ENCODE peak calls at places on chromosomes 2 and 18, in six cellular contexts. One of them, this sample, is unnamed.

GRCh38 chr2:68418855-68419254 is 48.2 kb downstream of the FBXO48 start:
- DNase-seq in H1: no peak
- DNase-seq in mesendoderm: peak; percentile 25
- DNase-seq in mesenchymal stem cell: no peak
- DNase-seq in IMR-90: no peak
- DNase-seq in trophoblast cell: no peak
- DNase-seq in this sample: no peak

GRCh38 chr2:168208652-168209051 is 38.7 kb downstream of the STK39 start:
- DNase-seq in H1: no peak
- DNase-seq in mesendoderm: peak; percentile 17
- DNase-seq in mesenchymal stem cell: no peak
- DNase-seq in IMR-90: no peak
- DNase-seq in trophoblast cell: peak; percentile 33
- DNase-seq in this sample: no peak

GRCh38 chr2:227834423-227834822 is 20.8 kb downstream of the CCL20 start:
- DNase-seq in H1: no peak
- DNase-seq in mesendoderm: no peak
- DNase-seq in mesenchymal stem cell: no peak
- DNase-seq in IMR-90: peak; percentile 33
- DNase-seq in trophoblast cell: no peak
- DNase-seq in this sample: no peak

GRCh38 chr2:180359522-180360282 is 352.6 kb upstream of the CWC22 start:
- DNase-seq in H1: no peak
- DNase-seq in mesendoderm: peak; percentile 38
- DNase-seq in mesenchymal stem cell: no peak
- DNase-seq in IMR-90: no peak
- DNase-seq in trophoblast cell: no peak
- DNase-seq in this sample: no peak

GRCh38 chr2:136104977-136105376 is 13.0 kb downstream of the CXCR4 start:
- DNase-seq in H1: no peak
- DNase-seq in mesendoderm: no peak
- DNase-seq in mesenchymal stem cell: no peak
- DNase-seq in IMR-90: no peak
- DNase-seq in trophoblast cell: no peak
- DNase-seq in this sample: no peak

GRCh38 chr2:160703648-160704585 is 210.3 kb upstream of the RBMS1 start:
- DNase-seq in H1: no peak
- DNase-seq in mesendoderm: peak; percentile 45
- DNase-seq in mesenchymal stem cell: peak; percentile 33
- DNase-seq in IMR-90: no peak
- DNase-seq in trophoblast cell: peak; percentile 26
- DNase-seq in this sample: peak; percentile 78

GRCh38 chr2:238158807-238159539 is at the start of gene ERFE:
- DNase-seq in H1: no peak
- DNase-seq in mesendoderm: peak; percentile 65
- DNase-seq in mesenchymal stem cell: peak; percentile 51
- DNase-seq in IMR-90: peak; percentile 33
- DNase-seq in trophoblast cell: peak; percentile 59
- DNase-seq in this sample: peak; percentile 59

GRCh38 chr2:190340369-190340768 is 3.0 kb upstream of the INPP1 start:
- DNase-seq in H1: no peak
- DNase-seq in mesendoderm: peak; percentile 95
- DNase-seq in mesenchymal stem cell: peak; percentile 42
- DNase-seq in IMR-90: no peak
- DNase-seq in trophoblast cell: no peak
- DNase-seq in this sample: peak; percentile 24

GRCh38 chr2:200786826-200787225 is 24.9 kb upstream of the BZW1 start:
- DNase-seq in H1: no peak
- DNase-seq in mesendoderm: no peak
- DNase-seq in mesenchymal stem cell: peak; percentile 65
- DNase-seq in IMR-90: peak; percentile 91
- DNase-seq in trophoblast cell: peak; percentile 93
- DNase-seq in this sample: no peak

GRCh38 chr2:156818944-156819343 is 382.8 kb downstream of the GPD2 start:
- DNase-seq in H1: no peak
- DNase-seq in mesendoderm: no peak
- DNase-seq in mesenchymal stem cell: peak; percentile 48
- DNase-seq in IMR-90: peak; percentile 67
- DNase-seq in trophoblast cell: no peak
- DNase-seq in this sample: no peak

GRCh38 chr2:202909394-202910192 is 1.9 kb downstream of the WDR12 start:
- DNase-seq in H1: no peak
- DNase-seq in mesendoderm: no peak
- DNase-seq in mesenchymal stem cell: no peak
- DNase-seq in IMR-90: no peak
- DNase-seq in trophoblast cell: no peak
- DNase-seq in this sample: no peak

GRCh38 chr2:188293601-188294482 is 2.2 kb downstream of the GULP1 start:
- DNase-seq in H1: no peak
- DNase-seq in mesendoderm: peak; percentile 78
- DNase-seq in mesenchymal stem cell: peak; percentile 84
- DNase-seq in IMR-90: peak; percentile 78
- DNase-seq in trophoblast cell: peak; percentile 42
- DNase-seq in this sample: no peak

GRCh38 chr2:23993736-23994269 is 16.1 kb upstream of the MFSD2B start:
- DNase-seq in H1: no peak
- DNase-seq in mesendoderm: no peak
- DNase-seq in mesenchymal stem cell: no peak
- DNase-seq in IMR-90: no peak
- DNase-seq in trophoblast cell: peak; percentile 33
- DNase-seq in this sample: no peak

GRCh38 chr2:21042958-21043743 is 722 bp downstream of the APOB start:
- DNase-seq in H1: peak; percentile 38
- DNase-seq in mesendoderm: peak; percentile 74
- DNase-seq in mesenchymal stem cell: peak; percentile 50
- DNase-seq in IMR-90: peak; percentile 31
- DNase-seq in trophoblast cell: peak; percentile 84
- DNase-seq in this sample: peak; percentile 78

GRCh38 chr2:9380702-9381628 is 42.4 kb downstream of the ITGB1BP1 start:
- DNase-seq in H1: no peak
- DNase-seq in mesendoderm: no peak
- DNase-seq in mesenchymal stem cell: peak; percentile 94
- DNase-seq in IMR-90: peak; percentile 95
- DNase-seq in trophoblast cell: no peak
- DNase-seq in this sample: no peak

GRCh38 chr2:29480423-29480822 is 365.2 kb downstream of the CLIP4 start:
- DNase-seq in H1: no peak
- DNase-seq in mesendoderm: no peak
- DNase-seq in mesenchymal stem cell: no peak
- DNase-seq in IMR-90: no peak
- DNase-seq in trophoblast cell: no peak
- DNase-seq in this sample: no peak

GRCh38 chr18:63031439-63031838 is 288.1 kb downstream of the BCL2 start:
- DNase-seq in H1: no peak
- DNase-seq in mesendoderm: no peak
- DNase-seq in mesenchymal stem cell: no peak
- DNase-seq in IMR-90: no peak
- DNase-seq in trophoblast cell: no peak
- DNase-seq in this sample: no peak

GRCh38 chr2:140526575-140526974 is 1604.2 kb downstream of the LRP1B start:
- DNase-seq in H1: no peak
- DNase-seq in mesendoderm: peak; percentile 64
- DNase-seq in mesenchymal stem cell: no peak
- DNase-seq in IMR-90: no peak
- DNase-seq in trophoblast cell: peak; percentile 39
- DNase-seq in this sample: no peak

GRCh38 chr2:236847538-236848263 is 238.0 kb upstream of the COPS8 start:
- DNase-seq in H1: peak; percentile 57
- DNase-seq in mesendoderm: peak; percentile 85
- DNase-seq in mesenchymal stem cell: no peak
- DNase-seq in IMR-90: no peak
- DNase-seq in trophoblast cell: no peak
- DNase-seq in this sample: no peak

GRCh38 chr18:55478301-55478660 is 109.7 kb downstream of the TCF4 start:
- DNase-seq in H1: no peak
- DNase-seq in mesendoderm: no peak
- DNase-seq in mesenchymal stem cell: no peak
- DNase-seq in IMR-90: peak; percentile 18
- DNase-seq in trophoblast cell: no peak
- DNase-seq in this sample: no peak

GRCh38 chr2:209501579-209501978 is 77.7 kb downstream of the MAP2 start:
- DNase-seq in H1: no peak
- DNase-seq in mesendoderm: no peak
- DNase-seq in mesenchymal stem cell: no peak
- DNase-seq in IMR-90: no peak
- DNase-seq in trophoblast cell: no peak
- DNase-seq in this sample: no peak

GRCh38 chr2:223537669-223538601 is 64.2 kb downstream of the SCG2 start:
- DNase-seq in H1: no peak
- DNase-seq in mesendoderm: peak; percentile 26
- DNase-seq in mesenchymal stem cell: peak; percentile 67
- DNase-seq in IMR-90: peak; percentile 43
- DNase-seq in trophoblast cell: no peak
- DNase-seq in this sample: no peak

GRCh38 chr18:60951091-60951490 is 382.1 kb upstream of the CDH20 start:
- DNase-seq in H1: no peak
- DNase-seq in mesendoderm: no peak
- DNase-seq in mesenchymal stem cell: no peak
- DNase-seq in IMR-90: no peak
- DNase-seq in trophoblast cell: no peak
- DNase-seq in this sample: no peak

GRCh38 chr2:64837116-64837704 is 152.0 kb upstream of the SLC1A4 start:
- DNase-seq in H1: no peak
- DNase-seq in mesendoderm: no peak
- DNase-seq in mesenchymal stem cell: peak; percentile 58
- DNase-seq in IMR-90: peak; percentile 76
- DNase-seq in trophoblast cell: peak; percentile 29
- DNase-seq in this sample: no peak

GRCh38 chr2:201100497-201100896 is 15.5 kb upstream of the CFLAR start:
- DNase-seq in H1: no peak
- DNase-seq in mesendoderm: no peak
- DNase-seq in mesenchymal stem cell: no peak
- DNase-seq in IMR-90: no peak
- DNase-seq in trophoblast cell: no peak
- DNase-seq in this sample: no peak

GRCh38 chr18:31100598-31101147 is 1.5 kb downstream of the DSC2 start:
- DNase-seq in H1: no peak
- DNase-seq in mesendoderm: peak; percentile 93
- DNase-seq in mesenchymal stem cell: peak; percentile 18
- DNase-seq in IMR-90: no peak
- DNase-seq in trophoblast cell: peak; percentile 40
- DNase-seq in this sample: peak; percentile 39

GRCh38 chr2:27085670-27086089 is 892 bp upstream of the KHK start:
- DNase-seq in H1: no peak
- DNase-seq in mesendoderm: peak; percentile 64
- DNase-seq in mesenchymal stem cell: peak; percentile 76
- DNase-seq in IMR-90: peak; percentile 45
- DNase-seq in trophoblast cell: peak; percentile 58
- DNase-seq in this sample: no peak

GRCh38 chr2:14256890-14257289 is 375.6 kb upstream of the LRATD1 start:
- DNase-seq in H1: no peak
- DNase-seq in mesendoderm: peak; percentile 84
- DNase-seq in mesenchymal stem cell: peak; percentile 18
- DNase-seq in IMR-90: no peak
- DNase-seq in trophoblast cell: no peak
- DNase-seq in this sample: no peak

GRCh38 chr2:42567806-42568429 is 514 bp upstream of the MTA3 start:
- DNase-seq in H1: peak; percentile 46
- DNase-seq in mesendoderm: peak; percentile 87
- DNase-seq in mesenchymal stem cell: peak; percentile 60
- DNase-seq in IMR-90: no peak
- DNase-seq in trophoblast cell: peak; percentile 35
- DNase-seq in this sample: peak; percentile 50

DNA sequence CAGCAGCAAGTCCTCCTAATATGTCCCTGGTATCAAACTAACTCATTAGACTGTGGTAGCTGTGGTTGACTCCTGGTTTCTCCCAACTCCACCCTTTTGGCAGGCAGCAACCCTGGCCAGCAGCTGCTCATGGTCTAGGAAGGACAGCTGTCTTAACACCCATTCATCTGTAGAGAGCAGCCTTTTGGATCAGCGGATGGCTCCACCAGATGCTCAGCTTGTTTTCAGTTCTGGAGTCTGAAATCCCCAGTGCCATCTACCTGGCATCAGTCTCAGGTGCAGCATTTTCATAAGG is 100.5 kb downstream of the SPOPL start:
- DNase-seq in H1: no peak
- DNase-seq in mesendoderm: no peak
- DNase-seq in mesenchymal stem cell: no peak
- DNase-seq in IMR-90: no peak
- DNase-seq in trophoblast cell: no peak
- DNase-seq in this sample: no peak
- H3K4me3 ChIP-seq in H1: no peak overlapping the region
- H3K4me3 ChIP-seq in mesendoderm: no peak overlapping the region
- H3K4me3 ChIP-seq in mesenchymal stem cell: no peak overlapping the region
- H3K4me3 ChIP-seq in IMR-90: no peak overlapping the region
- H3K4me3 ChIP-seq in trophoblast cell: no peak overlapping the region
- H3K4me3 ChIP-seq in this sample: no peak overlapping the region

GRCh38 chr2:101305492-101306123 is 2.9 kb downstream of the RNF149 start:
- DNase-seq in H1: no peak
- DNase-seq in mesendoderm: no peak
- DNase-seq in mesenchymal stem cell: peak; percentile 85
- DNase-seq in IMR-90: peak; percentile 74
- DNase-seq in trophoblast cell: peak; percentile 65
- DNase-seq in this sample: no peak
- H3K4me1 ChIP-seq in H1: peaks cover 14% of the 10 kb centered on the region
- H3K4me1 ChIP-seq in mesendoderm: peaks cover 4% of the 10 kb centered on the region
- H3K4me1 ChIP-seq in mesenchymal stem cell: peaks cover 14% of the 10 kb centered on the region
- H3K4me1 ChIP-seq in IMR-90: peaks cover 12% of the 10 kb centered on the region
- H3K4me1 ChIP-seq in trophoblast cell: peaks cover 4% of the 10 kb centered on the region
- H3K4me1 ChIP-seq in this sample: peaks cover 9% of the 10 kb centered on the region

GRCh38 chr2:208142255-208142924 is 3.6 kb downstream of the CRYGB start:
- DNase-seq in H1: no peak
- DNase-seq in mesendoderm: no peak
- DNase-seq in mesenchymal stem cell: no peak
- DNase-seq in IMR-90: peak; percentile 4
- DNase-seq in trophoblast cell: no peak
- DNase-seq in this sample: no peak
- H2BK120ac ChIP-seq in H1: peak overlapping the region; percentile 72
- H2BK120ac ChIP-seq in mesendoderm: peak overlapping the region; percentile 46
- H2BK120ac ChIP-seq in mesenchymal stem cell: no peak overlapping the region
- H2BK120ac ChIP-seq in IMR-90: no peak overlapping the region
- H2BK120ac ChIP-seq in trophoblast cell: no peak overlapping the region
- H2BK120ac ChIP-seq in this sample: no peak overlapping the region

DNA sequence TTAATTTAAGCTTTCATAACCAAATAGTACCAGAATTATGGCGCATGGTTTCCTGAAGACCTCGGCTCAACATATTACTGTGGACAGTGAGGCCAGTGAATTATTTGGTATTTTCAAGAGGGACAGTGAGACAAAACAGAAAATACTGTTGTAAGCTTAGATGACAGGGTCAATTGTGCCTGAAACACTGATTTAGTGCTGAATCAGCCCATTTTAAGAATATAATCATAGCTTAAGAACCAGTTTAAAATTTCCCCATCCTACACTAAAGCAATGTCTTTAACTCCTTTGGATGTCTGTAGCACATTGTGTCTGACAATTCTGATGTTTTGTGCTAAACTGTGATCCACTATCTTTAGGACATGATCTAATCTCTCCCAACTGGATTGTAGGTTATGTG is 4.6 kb downstream of the ITGA6 start:
- DNase-seq in H1: no peak
- DNase-seq in mesendoderm: no peak
- DNase-seq in mesenchymal stem cell: no peak
- DNase-seq in IMR-90: no peak
- DNase-seq in trophoblast cell: no peak
- DNase-seq in this sample: no peak
- H3K4me3 ChIP-seq in H1: no peak overlapping the region
- H3K4me3 ChIP-seq in mesendoderm: no peak overlapping the region
- H3K4me3 ChIP-seq in mesenchymal stem cell: no peak overlapping the region
- H3K4me3 ChIP-seq in IMR-90: no peak overlapping the region
- H3K4me3 ChIP-seq in trophoblast cell: no peak overlapping the region
- H3K4me3 ChIP-seq in this sample: no peak overlapping the region